ENCODE peak calls at places on chromosomes 3 and 15, in nine cellular contexts. O is Panc1, G is coronary artery, Q is kidney epithelial cell, W is GM12865, K is right atrium auricular region, C is stomach, T is dorsolateral prefrontal cortex, M is testis. D is an unnamed sample.

GRCh38 chr3:107985496-107985895 is 105.3 kb downstream of the CD47 start:
- DNase-seq in T (no peak), W (peak), C (no peak), Q (no peak), K (no peak), O (no peak), G (no peak), M (no peak), D (peak)

GRCh38 chr3:98701276-98701675 is 61.9 kb upstream of the ST3GAL6 start:
- DNase-seq in W (no peak), Q (no peak), K (no peak), O (no peak), G (no peak), C (no peak), T (no peak), M (no peak), D (no peak)

GRCh38 chr3:95240395-95240794 is 1177.5 kb downstream of the NSUN3 start:
- DNase-seq in Q (no peak), K (no peak), G (no peak), O (no peak), C (no peak), W (no peak), T (no peak), M (no peak), D (no peak)

GRCh38 chr3:184690236-184690883 is 21.5 kb downstream of the MAGEF1 start:
- DNase-seq in W (no peak), G (no peak), M (no peak), T (no peak), O (no peak), K (no peak), Q (no peak), C (no peak), D (no peak)

GRCh38 chr3:7684193-7684592 is 817.4 kb upstream of the LMCD1 start:
- DNase-seq in C (no peak), M (no peak), W (no peak), O (no peak), Q (no peak), G (no peak), T (no peak), K (no peak), D (no peak)

GRCh38 chr3:132232231-132232792 is 84.9 kb upstream of the ACP3 start:
- DNase-seq in T (no peak), C (no peak), W (no peak), O (no peak), M (no peak), K (no peak), Q (no peak), G (no peak), D (peak)

GRCh38 chr15:101182215-101182614 is 69.6 kb downstream of the CHSY1 start:
- DNase-seq in T (no peak), C (no peak), K (no peak), Q (no peak), W (no peak), G (peak), O (no peak), M (no peak), D (no peak)

GRCh38 chr3:65186268-65186667 is 498.5 kb upstream of the ADAMTS9 start:
- DNase-seq in Q (no peak), K (no peak), W (no peak), M (no peak), O (no peak), G (no peak), C (no peak), T (no peak), D (no peak)

GRCh38 chr3:156619376-156619775 is 55.0 kb upstream of the TIPARP start:
- DNase-seq in W (no peak), Q (no peak), G (no peak), K (no peak), M (no peak), C (no peak), T (no peak), O (no peak), D (no peak)

GRCh38 chr3:13627681-13628080 is 78.8 kb downstream of the FBLN2 start:
- DNase-seq in Q (no peak), K (no peak), T (no peak), C (no peak), W (no peak), M (no peak), G (no peak), O (no peak), D (no peak)

GRCh38 chr15:29638781-29639180 is 183.5 kb downstream of the TJP1 start:
- DNase-seq in C (no peak), O (no peak), T (no peak), M (peak), K (no peak), G (no peak), W (no peak), Q (peak), D (no peak)

GRCh38 chr3:110327870-110328269 is 743.7 kb upstream of the NECTIN3 start:
- DNase-seq in O (no peak), Q (no peak), C (no peak), W (no peak), K (no peak), G (no peak), M (no peak), T (no peak), D (no peak)

GRCh38 chr15:57284535-57284934 is 91.8 kb upstream of the CGNL1 start:
- DNase-seq in C (no peak), T (no peak), K (no peak), Q (no peak), M (no peak), O (no peak), W (peak), G (no peak), D (no peak)

GRCh38 chr3:61608072-61608471 is 46.7 kb downstream of the PTPRG start:
- DNase-seq in O (no peak), C (no peak), G (no peak), K (no peak), T (no peak), M (no peak), W (no peak), Q (no peak), D (no peak)

GRCh38 chr3:168885028-168885427 is 778.5 kb downstream of the MECOM start:
- DNase-seq in K (no peak), O (no peak), T (no peak), G (no peak), C (no peak), Q (peak), W (no peak), M (no peak), D (no peak)

GRCh38 chr3:39920271-39920670 is 110.9 kb downstream of the MYRIP start:
- DNase-seq in C (no peak), M (no peak), K (no peak), G (no peak), W (no peak), T (no peak), Q (no peak), O (no peak), D (no peak)

GRCh38 chr15:66701422-66702034 is 508 bp upstream of the SMAD6 start:
- DNase-seq in K (no peak), Q (no peak), W (peak), O (no peak), G (no peak), C (peak), M (peak), T (no peak), D (peak)

GRCh38 chr15:88805031-88805780 is 2.0 kb downstream of the ACAN start:
- DNase-seq in C (no peak), O (no peak), M (no peak), K (no peak), T (no peak), G (no peak), Q (no peak), W (no peak), D (no peak)

GRCh38 chr3:194346621-194347020 is 4.5 kb downstream of the CPN2 start:
- DNase-seq in W (no peak), O (no peak), T (no peak), M (no peak), K (no peak), C (no peak), G (no peak), Q (no peak), D (no peak)

GRCh38 chr15:38069001-38069400 is 134.6 kb downstream of the TMCO5A start:
- DNase-seq in K (no peak), Q (no peak), G (no peak), O (no peak), T (no peak), W (peak), M (no peak), C (peak), D (peak)

GRCh38 chr3:97694876-97695275 is 69.7 kb upstream of the ARL6 start:
- DNase-seq in O (no peak), G (no peak), T (no peak), K (no peak), Q (no peak), M (no peak), W (no peak), C (no peak), D (no peak)

GRCh38 chr15:45468294-45468693 is 54.3 kb downstream of the SLC30A4 start:
- DNase-seq in O (no peak), G (no peak), T (no peak), W (no peak), Q (no peak), C (no peak), M (no peak), K (no peak), D (no peak)

GRCh38 chr15:101795455-101795854 is 7.9 kb upstream of the OR4F6 start:
- DNase-seq in M (no peak), Q (no peak), T (no peak), G (no peak), K (no peak), C (no peak), O (no peak), W (no peak), D (no peak)

GRCh38 chr15:72698938-72699337 is 12.9 kb downstream of the BBS4 start:
- DNase-seq in M (no peak), T (no peak), W (no peak), O (no peak), Q (no peak), C (no peak), K (no peak), G (no peak), D (no peak)

GRCh38 chr15:94840794-94841587 is 609.6 kb downstream of the MCTP2 start:
- DNase-seq in T (no peak), C (no peak), G (peak), K (no peak), M (no peak), O (no peak), W (no peak), Q (no peak), D (peak)

GRCh38 chr3:189572249-189572648 is 58.9 kb upstream of the TP63 start:
- DNase-seq in K (no peak), T (no peak), G (no peak), C (no peak), W (peak), O (no peak), Q (peak), M (no peak), D (no peak)

GRCh38 chr3:114623420-114624046 is 329.7 kb downstream of the TIGIT start:
- DNase-seq in C (no peak), K (no peak), M (no peak), W (peak), O (no peak), Q (no peak), G (no peak), T (no peak), D (no peak)
- H3K4me3 ChIP-seq in C (peak), K (peak), M (peak), W (no peak), O (peak), Q (peak), G (peak), T (peak), D (no peak)

GRCh38 chr15:68791431-68792283 is 29.0 kb downstream of the ANP32A start:
- DNase-seq in M (no peak), W (peak), G (no peak), K (no peak), O (no peak), T (no peak), Q (no peak), C (no peak), D (no peak)
- TF ChIP-seq CTCF in M (no peak), W (no peak), G (no peak), K (no peak), O (no peak), T (no peak), Q (no peak), C (no peak), D (no peak)

DNA sequence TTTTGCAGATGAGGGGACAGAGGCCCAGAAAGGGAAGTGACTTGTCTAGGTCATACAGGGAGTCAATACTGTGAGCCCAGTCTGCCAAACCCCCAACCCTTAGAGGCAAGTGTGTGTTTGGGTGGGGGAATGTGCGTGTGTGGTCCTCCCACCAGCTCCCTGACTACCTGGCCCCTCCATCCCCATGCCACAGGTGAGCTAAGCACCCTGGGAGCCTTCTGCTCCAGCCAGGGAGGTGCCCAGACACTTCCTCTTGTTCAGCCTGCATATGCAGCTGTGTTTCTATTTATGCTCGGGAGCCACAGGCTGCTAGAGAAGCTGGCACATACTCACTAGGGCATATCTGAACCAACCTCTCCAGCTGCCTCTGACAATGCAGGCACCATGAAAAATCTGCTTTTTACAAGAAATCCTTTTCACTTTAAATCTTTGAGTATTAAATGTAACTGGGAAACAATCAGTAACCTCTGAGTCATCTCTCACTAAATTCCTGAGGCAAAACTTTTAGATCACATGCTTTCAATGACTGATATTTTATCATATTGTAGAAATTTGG is 20.7 kb downstream of the TBC1D2B start:
- DNase-seq in W (peak), C (peak), G (peak), M (no peak), T (no peak), K (no peak), Q (no peak), O (no peak), D (no peak)
- H3K4me3 ChIP-seq in W (no peak), C (no peak), G (peak), M (no peak), T (no peak), K (no peak), Q (no peak), O (no peak), D (no peak)

GRCh38 chr15:47119349-47119748 is 598.0 kb upstream of the SEMA6D start:
- DNase-seq in W (no peak), T (no peak), Q (no peak), K (no peak), C (no peak), G (no peak), O (no peak), M (no peak), D (no peak)
- TF ChIP-seq CTCF in W (no peak), T (no peak), Q (no peak), K (no peak), C (no peak), G (no peak), O (no peak), M (no peak), D (no peak)

GRCh38 chr15:70698412-70698811 is 64.9 kb downstream of the UACA start:
- DNase-seq in M (no peak), G (no peak), T (no peak), Q (no peak), C (no peak), K (no peak), W (no peak), O (no peak), D (no peak)
- H3K4me3 ChIP-seq in M (no peak), G (no peak), T (no peak), Q (no peak), C (no peak), K (no peak), W (no peak), O (no peak), D (no peak)

GRCh38 chr3:170338690-170339340 is 18.7 kb upstream of the SKIL start:
- DNase-seq in C (no peak), T (no peak), O (no peak), M (no peak), Q (no peak), W (no peak), K (no peak), G (no peak), D (no peak)

GRCh38 chr3:170337420-170337819 is 20.1 kb upstream of the SKIL start:
- DNase-seq in T (no peak), W (no peak), G (no peak), Q (no peak), C (no peak), M (no peak), O (no peak), K (no peak), D (no peak)
- TF ChIP-seq CTCF in T (no peak), W (no peak), G (no peak), Q (no peak), C (no peak), M (no peak), O (no peak), K (no peak), D (no peak)

DNA sequence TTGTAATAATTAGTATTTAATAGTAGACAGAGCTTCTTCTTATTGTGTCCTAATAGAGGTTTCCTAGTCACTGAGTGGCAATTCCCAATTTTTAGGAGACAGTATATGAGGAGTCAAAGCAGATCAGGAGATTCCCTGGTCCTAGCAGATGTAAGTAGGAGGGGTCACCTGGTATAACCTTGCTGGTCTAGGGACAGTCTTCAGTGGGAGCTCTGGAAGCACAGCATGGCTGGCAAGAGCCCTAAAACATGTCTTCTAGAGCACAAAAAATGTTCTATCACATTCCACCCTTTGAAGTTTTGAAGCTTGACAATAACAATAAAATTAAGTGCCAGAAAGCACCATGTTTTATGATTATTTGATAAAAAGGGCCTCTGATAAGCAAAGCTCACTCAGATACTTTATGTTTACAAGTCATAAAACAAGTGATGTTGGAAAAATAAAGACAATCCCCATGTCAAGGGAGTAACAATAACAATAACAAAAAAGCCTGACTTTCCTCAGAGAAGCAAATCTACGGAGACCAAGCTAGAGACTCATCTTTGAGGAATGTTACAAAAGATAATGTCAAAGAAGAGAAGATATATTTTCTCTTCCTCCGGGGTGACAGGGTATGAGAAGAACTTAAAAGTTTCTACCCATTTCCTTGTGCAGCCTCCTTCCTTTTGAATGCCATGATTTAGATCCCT is 109.8 kb upstream of the RBMS3 start:
- DNase-seq in M (no peak), G (no peak), W (no peak), O (no peak), T (no peak), C (no peak), K (no peak), Q (no peak), D (no peak)
- H3K4me3 ChIP-seq in M (no peak), G (no peak), W (no peak), O (no peak), T (no peak), C (no peak), K (no peak), Q (no peak), D (no peak)

DNA sequence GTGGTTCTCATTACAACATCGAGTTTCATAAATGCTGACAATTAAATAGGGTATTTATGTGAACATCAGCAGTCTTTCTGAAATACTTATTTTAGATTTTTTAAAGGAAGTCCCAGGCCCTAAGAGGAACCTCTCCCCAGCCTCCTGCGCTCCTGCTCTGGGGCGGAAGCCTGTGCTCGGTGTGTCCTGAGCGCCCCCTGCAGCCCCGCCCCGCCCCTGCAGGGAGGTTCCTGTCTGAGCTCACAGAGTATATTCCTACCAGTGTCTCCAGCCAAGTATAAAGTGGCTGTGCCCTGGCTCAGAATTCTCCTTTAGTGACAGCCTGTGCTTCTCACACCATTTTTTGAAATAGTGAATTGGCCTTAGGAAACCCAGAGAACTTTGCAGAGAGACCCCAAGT is 567.9 kb downstream of the GOLGA6L6 start:
- DNase-seq in K (no peak), W (no peak), M (peak), C (no peak), G (no peak), Q (no peak), O (no peak), T (no peak), D (no peak)
- TF ChIP-seq CTCF in K (no peak), W (no peak), M (no peak), C (no peak), G (no peak), Q (no peak), O (no peak), T (no peak), D (no peak)

D was measured in A673.